ENCODE peak calls at places on chromosomes 6 and 20, in four cellular contexts. One of them, this sample, is unnamed.
A peak's percentile ranks its signal among the peaks of the same experiment; 100 is the strongest.

GRCh38 chr20:44053046-44053445 is 133.9 kb downstream of the JPH2 start:
- DNase-seq in body of pancreas: no peak
- DNase-seq in heart left ventricle: no peak
- DNase-seq in right lobe of liver: no peak
- DNase-seq in this sample: no peak

GRCh38 chr6:3911130-3911529 is 62.0 kb downstream of the FAM50B start:
- DNase-seq in right lobe of liver: no peak
- DNase-seq in heart left ventricle: no peak
- DNase-seq in body of pancreas: no peak
- DNase-seq in this sample: no peak

GRCh38 chr6:139732451-139732850 is 358.0 kb upstream of the CITED2 start:
- DNase-seq in heart left ventricle: no peak
- DNase-seq in right lobe of liver: no peak
- DNase-seq in body of pancreas: no peak
- DNase-seq in this sample: no peak

GRCh38 chr6:131995924-131996323 is 44.8 kb upstream of the CCN2 start:
- DNase-seq in right lobe of liver: no peak
- DNase-seq in body of pancreas: no peak
- DNase-seq in heart left ventricle: no peak
- DNase-seq in this sample: no peak

GRCh38 chr6:79997728-79998127 is 6.7 kb upstream of the TTK start:
- DNase-seq in heart left ventricle: no peak
- DNase-seq in right lobe of liver: no peak
- DNase-seq in body of pancreas: no peak
- DNase-seq in this sample: no peak

GRCh38 chr6:47713200-47713599 is 14.8 kb downstream of the ADGRF4 start:
- DNase-seq in right lobe of liver: no peak
- DNase-seq in heart left ventricle: no peak
- DNase-seq in body of pancreas: no peak
- DNase-seq in this sample: no peak

GRCh38 chr6:154800338-154800737 is 67.1 kb downstream of the SCAF8 start:
- DNase-seq in body of pancreas: no peak
- DNase-seq in heart left ventricle: no peak
- DNase-seq in right lobe of liver: no peak
- DNase-seq in this sample: no peak

GRCh38 chr6:164200071-164200470 is 785.6 kb downstream of the QKI start:
- DNase-seq in body of pancreas: no peak
- DNase-seq in heart left ventricle: no peak
- DNase-seq in right lobe of liver: no peak
- DNase-seq in this sample: no peak

GRCh38 chr6:25027221-25027916 is 91.6 kb upstream of the RIPOR2 start:
- DNase-seq in right lobe of liver: no peak
- DNase-seq in body of pancreas: no peak
- DNase-seq in heart left ventricle: no peak
- DNase-seq in this sample: peak; percentile 52

GRCh38 chr6:46262928-46263708 is 92.3 kb upstream of the ENPP5 start:
- DNase-seq in heart left ventricle: no peak
- DNase-seq in body of pancreas: no peak
- DNase-seq in right lobe of liver: no peak
- DNase-seq in this sample: no peak

GRCh38 chr6:37882724-37883413 is 63.3 kb downstream of the ZFAND3 start:
- DNase-seq in heart left ventricle: no peak
- DNase-seq in right lobe of liver: no peak
- DNase-seq in body of pancreas: no peak
- DNase-seq in this sample: no peak

GRCh38 chr20:24752612-24753011 is 196.5 kb upstream of the CST7 start:
- DNase-seq in heart left ventricle: no peak
- DNase-seq in body of pancreas: no peak
- DNase-seq in right lobe of liver: no peak
- DNase-seq in this sample: no peak

GRCh38 chr20:8293791-8294190 is 161.7 kb downstream of the PLCB1 start:
- DNase-seq in right lobe of liver: no peak
- DNase-seq in heart left ventricle: no peak
- DNase-seq in body of pancreas: no peak
- DNase-seq in this sample: no peak

GRCh38 chr6:42131531-42131930 is 10.9 kb downstream of the C6orf132 start:
- DNase-seq in body of pancreas: no peak
- DNase-seq in heart left ventricle: no peak
- DNase-seq in right lobe of liver: no peak
- DNase-seq in this sample: no peak

GRCh38 chr20:6513586-6513985 is 253.9 kb upstream of the BMP2 start:
- DNase-seq in heart left ventricle: no peak
- DNase-seq in body of pancreas: no peak
- DNase-seq in right lobe of liver: no peak
- DNase-seq in this sample: no peak

GRCh38 chr6:18262812-18263560 is 1.3 kb downstream of the DEK start:
- DNase-seq in heart left ventricle: no peak
- DNase-seq in right lobe of liver: no peak
- DNase-seq in body of pancreas: no peak
- DNase-seq in this sample: no peak

GRCh38 chr6:53894086-53894485 is 99.3 kb downstream of the LRRC1 start:
- DNase-seq in body of pancreas: no peak
- DNase-seq in heart left ventricle: no peak
- DNase-seq in right lobe of liver: no peak
- DNase-seq in this sample: no peak

GRCh38 chr6:50087231-50087954 is 37.7 kb upstream of the DEFB112 start:
- DNase-seq in right lobe of liver: no peak
- DNase-seq in heart left ventricle: no peak
- DNase-seq in body of pancreas: no peak
- DNase-seq in this sample: no peak

GRCh38 chr6:93086351-93086750 is 333.0 kb downstream of the EPHA7 start:
- DNase-seq in body of pancreas: no peak
- DNase-seq in right lobe of liver: no peak
- DNase-seq in heart left ventricle: no peak
- DNase-seq in this sample: no peak

GRCh38 chr6:22873531-22874136 is 304.3 kb downstream of the HDGFL1 start:
- DNase-seq in right lobe of liver: no peak
- DNase-seq in heart left ventricle: no peak
- DNase-seq in body of pancreas: no peak
- DNase-seq in this sample: no peak

GRCh38 chr6:144478487-144478886 is 193.4 kb downstream of the UTRN start:
- DNase-seq in right lobe of liver: peak; percentile 86
- DNase-seq in body of pancreas: no peak
- DNase-seq in heart left ventricle: no peak
- DNase-seq in this sample: no peak

GRCh38 chr6:148954461-148954860 is 207.6 kb downstream of the UST start:
- DNase-seq in right lobe of liver: no peak
- DNase-seq in heart left ventricle: no peak
- DNase-seq in body of pancreas: no peak
- DNase-seq in this sample: no peak

GRCh38 chr6:170212956-170213636 is 77.8 kb downstream of the DLL1 start:
- DNase-seq in body of pancreas: no peak
- DNase-seq in right lobe of liver: no peak
- DNase-seq in heart left ventricle: no peak
- DNase-seq in this sample: peak; percentile 57

GRCh38 chr20:59518881-59519706 is 85.2 kb upstream of the PHACTR3 start:
- DNase-seq in body of pancreas: peak; percentile 47
- DNase-seq in heart left ventricle: no peak
- DNase-seq in right lobe of liver: no peak
- DNase-seq in this sample: no peak

GRCh38 chr20:45094201-45094600 is 6.7 kb downstream of the KCNS1 start:
- DNase-seq in right lobe of liver: no peak
- DNase-seq in body of pancreas: no peak
- DNase-seq in heart left ventricle: no peak
- DNase-seq in this sample: no peak

GRCh38 chr20:2418388-2418787 is 37.7 kb downstream of the TGM6 start:
- DNase-seq in heart left ventricle: no peak
- DNase-seq in right lobe of liver: no peak
- DNase-seq in body of pancreas: no peak
- DNase-seq in this sample: no peak

GRCh38 chr6:139423970-139424667 is 49.7 kb upstream of the CITED2 start:
- DNase-seq in right lobe of liver: no peak
- DNase-seq in heart left ventricle: no peak
- DNase-seq in body of pancreas: no peak
- DNase-seq in this sample: no peak

GRCh38 chr20:46057856-46058655 is 29.0 kb downstream of the SLC12A5 start:
- DNase-seq in right lobe of liver: no peak
- DNase-seq in heart left ventricle: peak; percentile 82
- DNase-seq in body of pancreas: peak; percentile 21
- DNase-seq in this sample: peak; percentile 91

GRCh38 chr20:20079102-20079784 is 26.9 kb downstream of the CFAP61 start:
- DNase-seq in heart left ventricle: no peak
- DNase-seq in right lobe of liver: no peak
- DNase-seq in body of pancreas: no peak
- DNase-seq in this sample: no peak

GRCh38 chr20:9488063-9488462 is 26.3 kb upstream of the LAMP5 start:
- DNase-seq in body of pancreas: no peak
- DNase-seq in heart left ventricle: no peak
- DNase-seq in right lobe of liver: no peak
- DNase-seq in this sample: no peak

GRCh38 chr6:2858678-2859324 is 17.1 kb upstream of the SERPINB1 start:
- DNase-seq in right lobe of liver: no peak
- DNase-seq in heart left ventricle: peak; percentile 32
- DNase-seq in body of pancreas: no peak
- DNase-seq in this sample: no peak

GRCh38 chr20:62147528-62147927 is 4.0 kb downstream of the SS18L1 start:
- DNase-seq in body of pancreas: no peak
- DNase-seq in right lobe of liver: no peak
- DNase-seq in heart left ventricle: no peak
- DNase-seq in this sample: no peak

GRCh38 chr6:352896-353470 is 38.6 kb upstream of the IRF4 start:
- DNase-seq in right lobe of liver: no peak
- DNase-seq in body of pancreas: no peak
- DNase-seq in heart left ventricle: no peak
- DNase-seq in this sample: no peak
- TF ChIP-seq POLR2A in right lobe of liver: no peak
- TF ChIP-seq POLR2A in body of pancreas: no peak
- TF ChIP-seq POLR2A in heart left ventricle: no peak
- TF ChIP-seq POLR2A in this sample: no peak

GRCh38 chr6:6007311-6008113 is 787 bp upstream of the NRN1 start:
- DNase-seq in right lobe of liver: no peak
- DNase-seq in heart left ventricle: no peak
- DNase-seq in body of pancreas: no peak
- DNase-seq in this sample: peak; percentile 87
- H3K27ac ChIP-seq in right lobe of liver: peak overlapping the region; percentile 54
- H3K27ac ChIP-seq in heart left ventricle: peak overlapping the region; percentile 89
- H3K27ac ChIP-seq in body of pancreas: no peak overlapping the region
- H3K27ac ChIP-seq in this sample: peak overlapping the region; percentile 77

DNA sequence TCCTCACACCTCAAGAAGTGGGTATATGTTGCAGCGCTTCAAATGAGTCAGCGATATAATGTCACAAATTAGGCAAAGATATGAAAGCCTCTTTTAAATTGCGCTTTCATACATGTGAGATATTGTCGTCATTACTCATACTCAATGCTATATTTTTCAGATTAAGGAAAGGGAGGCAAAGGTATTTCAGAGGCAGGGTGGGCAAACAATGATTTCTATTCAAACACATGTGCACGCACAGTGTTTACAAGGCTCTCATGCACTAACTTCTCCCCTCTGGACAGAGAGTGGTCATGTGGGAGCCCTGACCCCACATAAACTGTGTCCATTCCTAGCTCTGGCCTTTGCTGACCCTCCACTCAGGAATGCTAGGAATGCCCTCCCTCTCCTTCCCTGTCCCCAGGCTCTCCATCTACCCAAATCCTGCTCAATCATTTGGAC is 112.1 kb upstream of the TMEM170B start:
- DNase-seq in heart left ventricle: no peak
- DNase-seq in body of pancreas: no peak
- DNase-seq in right lobe of liver: no peak
- DNase-seq in this sample: no peak
- H3K4me1 ChIP-seq in heart left ventricle: peaks cover 30% of the 10 kb centered on the region
- H3K4me1 ChIP-seq in body of pancreas: no peaks in the 10 kb centered on the region
- H3K4me1 ChIP-seq in right lobe of liver: no peaks in the 10 kb centered on the region
- H3K4me1 ChIP-seq in this sample: peaks cover 78% of the 10 kb centered on the region

GRCh38 chr20:41248371-41249024 is 69.0 kb downstream of the ZHX3 start:
- DNase-seq in body of pancreas: no peak
- DNase-seq in heart left ventricle: no peak
- DNase-seq in right lobe of liver: no peak
- DNase-seq in this sample: no peak
- TF ChIP-seq POLR2A in body of pancreas: no peak
- TF ChIP-seq POLR2A in heart left ventricle: no peak
- TF ChIP-seq POLR2A in right lobe of liver: peak; percentile 34
- TF ChIP-seq POLR2A in this sample: no peak

DNA sequence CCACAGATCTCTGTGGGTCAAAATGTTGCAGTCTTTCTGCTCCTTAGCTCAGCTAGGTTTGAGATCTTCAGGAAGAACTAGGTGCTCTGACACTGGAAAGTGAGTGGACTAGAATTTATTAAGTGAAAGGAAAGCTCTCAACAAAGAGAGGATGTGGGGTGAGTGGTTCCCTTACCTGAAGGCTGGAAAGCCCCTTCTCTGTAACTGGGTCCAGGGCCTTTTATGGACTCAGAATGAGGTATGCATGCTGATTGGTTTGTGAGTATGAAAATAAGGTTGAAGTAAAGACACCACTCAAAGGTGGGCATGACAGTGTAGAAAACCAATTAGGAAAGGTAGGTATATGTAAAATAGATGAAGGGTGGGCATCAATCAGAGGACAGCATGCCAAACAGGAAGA is 485.5 kb downstream of the CD109 start:
- DNase-seq in heart left ventricle: no peak
- DNase-seq in body of pancreas: no peak
- DNase-seq in right lobe of liver: no peak
- DNase-seq in this sample: no peak
- H3K27ac ChIP-seq in heart left ventricle: no peak overlapping the region
- H3K27ac ChIP-seq in body of pancreas: no peak overlapping the region
- H3K27ac ChIP-seq in right lobe of liver: no peak overlapping the region
- H3K27ac ChIP-seq in this sample: no peak overlapping the region

GRCh38 chr20:64106435-64106961 is 867 bp downstream of the NPBWR2 start:
- DNase-seq in right lobe of liver: peak; percentile 38
- DNase-seq in body of pancreas: no peak
- DNase-seq in heart left ventricle: no peak
- DNase-seq in this sample: no peak
- H3K4me1 ChIP-seq in right lobe of liver: no peaks in the 10 kb centered on the region
- H3K4me1 ChIP-seq in body of pancreas: peaks cover 12% of the 10 kb centered on the region
- H3K4me1 ChIP-seq in heart left ventricle: peaks cover 14% of the 10 kb centered on the region
- H3K4me1 ChIP-seq in this sample: peaks cover 14% of the 10 kb centered on the region

DNA sequence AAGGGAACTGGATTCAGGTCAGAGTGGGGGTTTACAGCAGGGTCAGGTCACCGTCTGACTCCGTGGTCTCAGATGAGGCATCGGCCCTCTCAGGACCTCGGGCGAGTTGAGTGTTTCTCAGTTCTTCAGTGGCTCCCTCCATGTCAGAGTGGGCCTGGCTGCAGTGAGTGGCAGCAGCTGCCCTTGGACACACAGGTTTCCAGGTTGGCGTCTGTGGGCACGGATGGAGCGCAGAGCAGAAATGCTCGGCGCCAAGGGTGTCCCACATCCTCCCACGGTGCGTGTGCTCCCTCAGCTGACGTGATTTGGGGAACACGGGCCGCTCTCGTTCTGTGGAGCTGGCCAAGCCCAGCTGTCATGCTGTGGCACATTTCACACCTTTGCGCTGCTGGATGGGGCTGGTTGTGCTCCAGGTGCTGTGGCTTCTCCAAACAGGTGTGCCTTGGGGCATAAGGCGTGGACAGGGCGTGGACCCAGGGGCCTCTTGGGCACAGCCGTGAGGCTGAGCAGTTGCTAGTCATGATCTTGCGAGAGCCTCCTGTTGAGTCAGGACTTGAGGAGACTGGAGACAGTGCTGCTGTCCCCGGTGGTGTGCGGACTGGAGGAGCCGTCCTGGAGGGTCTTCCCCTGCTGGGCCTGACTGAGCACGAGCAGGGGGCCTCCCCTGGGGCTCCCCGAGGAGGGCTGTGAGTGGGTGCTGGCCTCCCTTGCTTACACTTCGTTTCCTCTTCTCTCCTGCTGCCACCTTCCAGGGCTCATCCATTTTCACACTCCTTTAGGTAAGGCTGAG is 9.5 kb upstream of the DNAJC5 start:
- DNase-seq in heart left ventricle: no peak
- DNase-seq in right lobe of liver: no peak
- DNase-seq in body of pancreas: no peak
- DNase-seq in this sample: no peak
- TF ChIP-seq POLR2A in heart left ventricle: no peak
- TF ChIP-seq POLR2A in right lobe of liver: no peak
- TF ChIP-seq POLR2A in body of pancreas: no peak
- TF ChIP-seq POLR2A in this sample: no peak